ENCODE peak calls at places on chromosomes 11 and 22, in seven cellular contexts. N, Q, L, S, D, B and X are unnamed samples. For H3K4me1 and H3K36me3, the result is how much of the 10 kb centered on the place peaks cover.

GRCh38 chr11:121723261-121723741 is 270.5 kb upstream of the SORL1-AS1 start:
- DNase-seq in B (peak), N (peak), S (no peak), Q (no peak), D (no peak), L (no peak), X (no peak)

GRCh38 chr22:19723165-19723989 is at the start of gene GP1BB:
- DNase-seq in N (peak), D (no peak), L (no peak), S (no peak), B (no peak), Q (no peak), X (no peak)

GRCh38 chr22:40560551-40560950 is 76.0 kb downstream of the MRTFA start:
- DNase-seq in S (no peak), N (peak), Q (no peak), B (no peak), L (no peak), D (no peak), X (no peak)

GRCh38 chr11:122337241-122338176 is 221.5 kb upstream of the BLID start:
- DNase-seq in Q (no peak), B (no peak), D (no peak), N (peak), L (no peak), S (no peak), X (no peak)

GRCh38 chr22:28920757-28921584 is 37.6 kb downstream of the ZNRF3 start:
- DNase-seq in Q (no peak), L (no peak), S (no peak), N (no peak), B (no peak), D (no peak), X (no peak)

GRCh38 chr22:21790359-21790758 is 54.8 kb upstream of the YPEL1 start:
- DNase-seq in D (no peak), B (no peak), S (no peak), N (no peak), Q (no peak), L (no peak), X (no peak)

GRCh38 chr11:124801014-124801413 is 808 bp upstream of the MSANTD2 start:
- DNase-seq in B (no peak), N (peak), S (no peak), Q (no peak), D (no peak), L (no peak), X (no peak)

GRCh38 chr11:43868852-43869567 is 11.6 kb upstream of the ALKBH3 start:
- DNase-seq in Q (no peak), B (no peak), L (no peak), D (no peak), S (no peak), N (peak), X (no peak)

GRCh38 chr22:42443240-42444059 is 11.2 kb upstream of the NFAM1 start:
- DNase-seq in N (no peak), D (no peak), L (no peak), Q (no peak), B (no peak), S (no peak), X (no peak)

GRCh38 chr22:44839061-44839460 is 86.7 kb downstream of the ARHGAP8 start:
- DNase-seq in D (no peak), Q (peak), N (no peak), B (no peak), S (no peak), L (no peak), X (no peak)

GRCh38 chr11:92277871-92278270 is 53.3 kb downstream of the FAT3 start:
- DNase-seq in Q (no peak), S (no peak), L (no peak), B (no peak), D (no peak), N (peak), X (no peak)

GRCh38 chr22:20783844-20784723 is 10.2 kb downstream of the SERPIND1 start:
- DNase-seq in L (no peak), B (no peak), N (peak), S (no peak), Q (no peak), D (no peak), X (no peak)

GRCh38 chr11:131609317-131609716 is 238.9 kb downstream of the NTM start:
- DNase-seq in D (no peak), Q (no peak), S (no peak), B (no peak), L (no peak), N (peak), X (no peak)

GRCh38 chr11:8989411-8989810 is 14.4 kb downstream of the NRIP3 start:
- DNase-seq in S (no peak), L (no peak), D (no peak), Q (no peak), N (peak), B (no peak), X (no peak)

GRCh38 chr11:83724704-83725114 is 438.5 kb upstream of the CCDC90B start:
- DNase-seq in B (no peak), L (no peak), N (no peak), S (no peak), Q (no peak), D (peak), X (no peak)

GRCh38 chr11:64759131-64759721 is 548 bp downstream of the PYGM start:
- DNase-seq in B (no peak), L (no peak), Q (peak), S (no peak), D (peak), N (no peak), X (no peak)

GRCh38 chr22:28408702-28409101 is 270.9 kb downstream of the TTC28 start:
- DNase-seq in S (no peak), Q (no peak), N (no peak), D (no peak), L (no peak), B (no peak), X (no peak)

GRCh38 chr11:120337133-120337895 is 1.1 kb downstream of the ARHGEF12 start:
- DNase-seq in S (no peak), B (peak), N (peak), Q (peak), L (peak), D (no peak), X (peak)

GRCh38 chr11:128903248-128904041 is 12.3 kb downstream of the KCNJ5 start:
- DNase-seq in L (no peak), S (no peak), Q (peak), D (peak), B (no peak), N (peak), X (no peak)

GRCh38 chr11:68974421-68975194 is 6.2 kb downstream of the MRGPRD start:
- DNase-seq in S (no peak), N (peak), D (peak), B (no peak), L (peak), Q (peak), X (peak)

GRCh38 chr22:19855504-19856409 is 1.1 kb upstream of the GNB1L start:
- DNase-seq in Q (peak), S (no peak), L (peak), N (peak), D (peak), B (no peak), X (peak)

GRCh38 chr22:41782316-41782715 is 18.2 kb upstream of the CCDC134 start:
- DNase-seq in B (no peak), L (no peak), Q (no peak), S (no peak), D (no peak), N (no peak), X (no peak)

GRCh38 chr11:134558916-134559616 is 147.0 kb upstream of the B3GAT1 start:
- DNase-seq in S (no peak), L (no peak), B (no peak), D (peak), Q (peak), N (no peak), X (no peak)

GRCh38 chr11:78170413-78170812 is 18.0 kb downstream of the KCTD21 start:
- DNase-seq in B (no peak), L (no peak), S (no peak), D (no peak), N (no peak), Q (no peak), X (no peak)

GRCh38 chr22:29870574-29870973 is 12.4 kb upstream of the MTMR3 start:
- DNase-seq in L (no peak), S (no peak), N (peak), B (no peak), Q (no peak), D (no peak), X (no peak)

GRCh38 chr11:97414801-97415200 is 1025.0 kb downstream of the JRKL start:
- DNase-seq in S (no peak), N (no peak), Q (no peak), B (no peak), D (no peak), L (no peak), X (no peak)

GRCh38 chr11:126704144-126704543 is 296.4 kb downstream of the KIRREL3 start:
- DNase-seq in N (no peak), S (no peak), L (no peak), B (no peak), Q (no peak), D (no peak), X (no peak)

GRCh38 chr11:61567286-61568061 is 13.4 kb downstream of the SYT7 start:
- DNase-seq in L (peak), N (peak), B (no peak), S (no peak), D (peak), Q (peak), X (no peak)

GRCh38 chr11:18457435-18457834 is 1.8 kb downstream of the LDHAL6A start:
- DNase-seq in Q (no peak), B (no peak), L (no peak), D (no peak), N (peak), S (no peak), X (no peak)

GRCh38 chr11:78841451-78842060 is 266.9 kb upstream of the NARS2 start:
- DNase-seq in Q (no peak), N (peak), D (no peak), L (no peak), B (no peak), S (no peak), X (no peak)

GRCh38 chr11:12433571-12434061 is 56.2 kb downstream of the PARVA start:
- DNase-seq in L (no peak), B (no peak), S (no peak), N (peak), D (no peak), Q (no peak), X (no peak)
- H3K4me1 ChIP-seq in L (under half), B (half or more), S (under half), N (under half), D (under half), Q (under half), X (half or more)

GRCh38 chr22:46730568-46731245 is 7.3 kb downstream of the CERK start:
- DNase-seq in S (no peak), B (no peak), D (no peak), L (no peak), Q (no peak), N (no peak), X (no peak)
- H3K36me3 ChIP-seq in S (under half), B (under half), D (under half), L (half or more), Q (under half), N (under half), X (under half)

DNA sequence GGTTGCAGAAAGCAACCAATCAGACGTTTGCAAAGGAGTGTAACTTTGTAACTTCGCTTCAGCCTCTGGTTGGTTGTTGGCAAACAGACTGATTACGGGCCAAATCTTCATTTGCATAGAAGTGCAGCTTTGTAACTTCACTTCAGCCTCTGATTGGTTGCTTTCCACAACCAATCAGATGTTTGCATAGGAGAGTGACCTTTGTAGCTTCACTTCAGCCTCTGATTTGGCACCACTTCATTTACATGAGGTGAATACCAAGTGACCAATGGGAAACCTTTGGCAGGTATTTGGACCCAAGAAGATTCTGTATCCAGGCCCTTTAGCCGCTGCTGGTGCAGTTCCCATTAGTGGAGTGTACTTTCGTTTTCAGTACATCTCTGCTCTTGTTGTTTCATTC is 16.0 kb downstream of the USP47 start:
- DNase-seq in S (no peak), B (no peak), N (no peak), Q (no peak), D (no peak), L (no peak), X (no peak)
- H3K4me1 ChIP-seq in S (under half), B (under half), N (under half), Q (under half), D (under half), L (under half), X (under half)

GRCh38 chr11:3004481-3004880 is 12.4 kb upstream of the NAP1L4 start:
- DNase-seq in B (no peak), Q (no peak), N (no peak), S (no peak), D (peak), L (no peak), X (no peak)
- H3K36me3 ChIP-seq in B (under half), Q (under half), N (half or more), S (half or more), D (half or more), L (half or more), X (under half)